ENCODE peak calls at places on chromosome 17, in four cellular contexts. J is upper lobe of right lung, A is EL, Q is NCI-H1105 treated with DMSO at 0.1 percent for 48 hours. C is an unnamed sample.

GRCh38 chr17:68089881-68090280 is 54.3 kb downstream of the KPNA2 start:
- DNase-seq in J (peak), A (peak), Q (no peak), C (peak)

GRCh38 chr17:47288531-47289116 is 35.0 kb downstream of the ITGB3 start:
- DNase-seq in J (no peak), A (peak), Q (no peak), C (no peak)

GRCh38 chr17:72699566-72699965 is 392.9 kb downstream of the SLC39A11 start:
- DNase-seq in J (no peak), A (peak), Q (no peak), C (peak)

GRCh38 chr17:31926100-31926729 is 10.6 kb upstream of the SUZ12 start:
- DNase-seq in J (no peak), A (no peak), Q (no peak), C (no peak)

GRCh38 chr17:13157656-13158055 is 139.8 kb upstream of the ELAC2 start:
- DNase-seq in J (no peak), A (peak), Q (no peak), C (no peak)

GRCh38 chr17:63124536-63124935 is 158.5 kb downstream of the TANC2 start:
- DNase-seq in J (no peak), A (no peak), Q (no peak), C (no peak)

GRCh38 chr17:82901356-82901755 is 61.5 kb upstream of the ZNF750 start:
- DNase-seq in J (no peak), A (no peak), Q (no peak), C (no peak)

GRCh38 chr17:33639103-33639991 is 346.3 kb upstream of the ASIC2 start:
- DNase-seq in J (no peak), A (no peak), Q (no peak), C (no peak)

GRCh38 chr17:61305024-61305423 is 94.6 kb upstream of the TBX2 start:
- DNase-seq in J (no peak), A (no peak), Q (no peak), C (peak)

GRCh38 chr17:17999364-18000007 is 26.8 kb downstream of the DRC3 start:
- DNase-seq in J (no peak), A (no peak), Q (no peak), C (peak)

GRCh38 chr17:82428546-82428945 is 10.2 kb upstream of the OGFOD3 start:
- DNase-seq in J (no peak), A (no peak), Q (no peak), C (no peak)

GRCh38 chr17:47273245-47273644 is 19.6 kb downstream of the ITGB3 start:
- DNase-seq in J (no peak), A (no peak), Q (no peak), C (no peak)

GRCh38 chr17:27585792-27586191 is 45.2 kb upstream of the LGALS9 start:
- DNase-seq in J (no peak), A (no peak), Q (no peak), C (no peak)